ENCODE peak calls at places on chromosome 10, in four cellular contexts. V is psoas muscle, R is GM23248, Q is sigmoid colon. Z is an unnamed sample. For H3K27me3, the result is how much of the 10 kb centered on the place peaks cover.

GRCh38 chr10:103761075-103761920 is 94.1 kb downstream of the SH3PXD2A start:
- DNase-seq in V (no peak), R (no peak), Q (no peak), Z (no peak)

GRCh38 chr10:85558533-85558932 is 808.1 kb downstream of the GRID1 start:
- DNase-seq in V (no peak), R (no peak), Q (no peak), Z (no peak)

GRCh38 chr10:61943699-61944444 is 42.4 kb downstream of the ARID5B start:
- DNase-seq in V (no peak), R (peak), Q (no peak), Z (no peak)

GRCh38 chr10:72186213-72186612 is 29.6 kb upstream of the ANAPC16 start:
- DNase-seq in V (no peak), R (peak), Q (no peak), Z (no peak)

GRCh38 chr10:62738916-62739315 is 65.6 kb upstream of the ADO start:
- DNase-seq in V (no peak), R (peak), Q (no peak), Z (no peak)

GRCh38 chr10:119263966-119264621 is 56.7 kb downstream of the GRK5 start:
- DNase-seq in V (no peak), R (peak), Q (no peak), Z (no peak)

GRCh38 chr10:114043532-114044250 is at the start of gene ADRB1:
- DNase-seq in V (peak), R (peak), Q (peak), Z (peak)

GRCh38 chr10:114654829-114655575 is 3.1 kb downstream of the ABLIM1 start:
- DNase-seq in V (no peak), R (no peak), Q (no peak), Z (no peak)

GRCh38 chr10:78973901-78974408 is 94.8 kb upstream of the ZMIZ1 start:
- DNase-seq in V (peak), R (peak), Q (peak), Z (peak)

GRCh38 chr10:130190065-130190736 is 54.0 kb downstream of the GLRX3 start:
- DNase-seq in V (peak), R (peak), Q (peak), Z (peak)

GRCh38 chr10:123158682-123159081 is 4.5 kb downstream of the BUB3 start:
- DNase-seq in V (no peak), R (no peak), Q (no peak), Z (no peak)

GRCh38 chr10:3527144-3527543 is 257.9 kb downstream of the KLF6 start:
- DNase-seq in V (no peak), R (peak), Q (no peak), Z (no peak)

GRCh38 chr10:3526721-3527120 is 258.3 kb downstream of the KLF6 start:
- DNase-seq in V (no peak), R (peak), Q (no peak), Z (no peak)

GRCh38 chr10:3525832-3526449 is 259.1 kb downstream of the KLF6 start:
- DNase-seq in V (peak), R (peak), Q (peak), Z (no peak)

GRCh38 chr10:3523309-3524050 is 261.5 kb downstream of the KLF6 start:
- DNase-seq in V (no peak), R (no peak), Q (no peak), Z (no peak)

GRCh38 chr10:3524086-3524960 is 260.7 kb downstream of the KLF6 start:
- DNase-seq in V (no peak), R (no peak), Q (no peak), Z (no peak)
- H3K27ac ChIP-seq in V (no peak), R (no peak), Q (no peak), Z (no peak)

GRCh38 chr10:75390178-75390577 is 11.4 kb downstream of the ZNF503 start:
- DNase-seq in V (no peak), R (no peak), Q (no peak), Z (no peak)

GRCh38 chr10:75392271-75392670 is 9.3 kb downstream of the ZNF503 start:
- DNase-seq in V (no peak), R (no peak), Q (no peak), Z (no peak)

GRCh38 chr10:75392744-75393143 is 8.8 kb downstream of the ZNF503 start:
- DNase-seq in V (no peak), R (no peak), Q (no peak), Z (no peak)

GRCh38 chr10:75386128-75386527 is 15.4 kb downstream of the ZNF503 start:
- DNase-seq in V (no peak), R (no peak), Q (no peak), Z (no peak)

GRCh38 chr10:75388082-75388481 is 13.5 kb downstream of the ZNF503 start:
- DNase-seq in V (no peak), R (no peak), Q (no peak), Z (no peak)
- H3K27me3 ChIP-seq in V (under half), R (under half), Q (under half), Z (under half)

GRCh38 chr10:86670876-86671275 is 2.6 kb downstream of the LDB3 start:
- DNase-seq in V (no peak), R (no peak), Q (no peak), Z (no peak)
- H3K4me3 ChIP-seq in V (peak), R (no peak), Q (peak), Z (no peak)

DNA sequence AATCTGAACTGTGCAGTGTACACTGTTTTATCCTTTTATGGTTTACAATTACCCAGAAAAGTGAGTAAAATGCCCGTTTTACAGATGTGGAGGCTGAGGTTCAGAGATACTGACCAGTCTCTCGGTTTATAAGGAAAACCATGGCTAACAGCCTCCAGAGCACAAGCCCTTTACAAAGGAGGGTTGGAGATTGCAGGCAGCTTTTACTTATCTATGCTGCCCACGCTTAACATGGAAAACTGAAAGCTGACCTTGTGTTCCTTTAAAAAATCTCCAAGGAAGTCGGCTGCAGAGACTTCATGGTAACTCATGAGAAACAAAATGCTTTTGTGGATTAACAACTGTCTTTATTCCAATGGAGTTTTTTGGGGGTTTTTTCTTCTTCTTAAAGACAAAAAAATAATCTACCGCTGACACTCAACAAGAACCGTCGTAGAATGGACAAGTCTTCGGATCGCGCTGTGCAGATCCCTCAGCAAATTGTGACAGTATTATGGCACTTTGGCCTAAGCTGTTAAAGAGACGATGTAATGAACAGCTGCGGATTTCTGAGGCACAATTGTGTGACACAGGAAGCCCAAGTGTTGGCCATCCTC is 652 bp upstream of the SLF2 start:
- DNase-seq in V (no peak), R (peak), Q (no peak), Z (no peak)
- H3K27ac ChIP-seq in V (peak), R (peak), Q (peak), Z (peak)

DNA sequence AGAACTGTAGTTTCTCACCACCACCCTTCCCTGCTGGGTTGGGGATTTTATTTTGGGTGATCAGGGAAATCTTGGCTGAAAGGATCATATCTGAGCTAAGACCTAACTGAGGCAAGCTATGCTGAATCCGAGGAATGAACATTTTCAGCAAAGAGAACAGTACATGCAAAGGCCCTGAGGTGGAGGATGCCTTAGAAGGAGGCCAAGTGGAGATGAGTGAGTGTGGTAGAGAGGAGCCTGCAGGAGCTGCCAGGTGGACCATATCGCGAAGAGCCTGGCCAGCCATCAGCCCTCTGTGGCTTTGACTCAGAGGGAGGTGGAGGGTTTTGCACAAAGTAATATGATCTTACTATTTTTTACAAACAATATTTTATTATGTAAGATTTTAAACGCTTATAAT is 1.6 kb upstream of the RASGEF1A start:
- DNase-seq in V (no peak), R (no peak), Q (no peak), Z (no peak)
- H3K27me3 ChIP-seq in V (half or more), R (half or more), Q (under half), Z (half or more)

GRCh38 chr10:95260397-95260881 is 30.4 kb downstream of the PDLIM1 start:
- DNase-seq in V (no peak), R (peak), Q (no peak), Z (no peak)

GRCh38 chr10:95263864-95264226 is 27.0 kb downstream of the PDLIM1 start:
- DNase-seq in V (no peak), R (no peak), Q (no peak), Z (no peak)

GRCh38 chr10:95261926-95262325 is 28.9 kb downstream of the PDLIM1 start:
- DNase-seq in V (no peak), R (no peak), Q (no peak), Z (no peak)

GRCh38 chr10:95262763-95263518 is 27.9 kb downstream of the PDLIM1 start:
- DNase-seq in V (no peak), R (no peak), Q (no peak), Z (no peak)

DNA sequence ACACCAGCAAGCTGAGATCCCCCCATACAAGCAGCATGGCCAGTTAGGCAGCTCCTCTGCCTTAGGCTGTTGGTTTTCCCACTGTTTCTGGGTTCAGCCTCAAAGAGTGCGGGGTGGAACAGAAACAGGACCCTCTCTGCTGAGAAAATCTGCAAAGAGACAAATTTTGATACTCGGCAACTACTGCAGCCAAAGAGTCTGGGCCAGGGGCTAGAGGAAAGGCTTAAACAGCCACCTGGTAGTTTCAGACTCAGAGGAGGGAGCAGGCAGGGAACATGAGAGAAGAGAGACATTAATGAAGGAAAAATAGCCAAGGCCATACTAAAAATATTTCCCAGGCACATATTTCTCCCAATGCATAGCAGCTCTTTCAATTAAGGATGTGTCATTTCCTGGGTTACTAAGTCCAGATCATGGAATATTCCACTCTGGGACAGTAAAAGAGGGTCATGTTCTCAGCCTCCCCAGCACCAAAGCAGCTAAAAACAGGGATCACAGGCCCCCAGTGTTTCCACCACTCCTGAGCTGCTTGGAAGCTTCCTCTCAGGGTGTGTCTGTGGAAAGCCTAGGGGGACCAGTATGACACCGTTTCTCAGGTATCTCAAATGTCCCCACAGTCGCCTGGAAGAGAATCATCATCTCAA is 29.8 kb downstream of the PDLIM1 start:
- DNase-seq in V (no peak), R (peak), Q (no peak), Z (no peak)
- H3K4me3 ChIP-seq in V (no peak), R (peak), Q (no peak), Z (no peak)

GRCh38 chr10:21498416-21498815 is 27.1 kb downstream of the SKIDA1 start:
- DNase-seq in V (no peak), R (no peak), Q (no peak), Z (no peak)

GRCh38 chr10:21497177-21497807 is 28.2 kb downstream of the SKIDA1 start:
- DNase-seq in V (peak), R (peak), Q (peak), Z (peak)

GRCh38 chr10:21495686-21496284 is 29.7 kb downstream of the SKIDA1 start:
- DNase-seq in V (peak), R (peak), Q (peak), Z (peak)

GRCh38 chr10:21495002-21495685 is 30.3 kb downstream of the SKIDA1 start:
- DNase-seq in V (no peak), R (no peak), Q (no peak), Z (no peak)

DNA sequence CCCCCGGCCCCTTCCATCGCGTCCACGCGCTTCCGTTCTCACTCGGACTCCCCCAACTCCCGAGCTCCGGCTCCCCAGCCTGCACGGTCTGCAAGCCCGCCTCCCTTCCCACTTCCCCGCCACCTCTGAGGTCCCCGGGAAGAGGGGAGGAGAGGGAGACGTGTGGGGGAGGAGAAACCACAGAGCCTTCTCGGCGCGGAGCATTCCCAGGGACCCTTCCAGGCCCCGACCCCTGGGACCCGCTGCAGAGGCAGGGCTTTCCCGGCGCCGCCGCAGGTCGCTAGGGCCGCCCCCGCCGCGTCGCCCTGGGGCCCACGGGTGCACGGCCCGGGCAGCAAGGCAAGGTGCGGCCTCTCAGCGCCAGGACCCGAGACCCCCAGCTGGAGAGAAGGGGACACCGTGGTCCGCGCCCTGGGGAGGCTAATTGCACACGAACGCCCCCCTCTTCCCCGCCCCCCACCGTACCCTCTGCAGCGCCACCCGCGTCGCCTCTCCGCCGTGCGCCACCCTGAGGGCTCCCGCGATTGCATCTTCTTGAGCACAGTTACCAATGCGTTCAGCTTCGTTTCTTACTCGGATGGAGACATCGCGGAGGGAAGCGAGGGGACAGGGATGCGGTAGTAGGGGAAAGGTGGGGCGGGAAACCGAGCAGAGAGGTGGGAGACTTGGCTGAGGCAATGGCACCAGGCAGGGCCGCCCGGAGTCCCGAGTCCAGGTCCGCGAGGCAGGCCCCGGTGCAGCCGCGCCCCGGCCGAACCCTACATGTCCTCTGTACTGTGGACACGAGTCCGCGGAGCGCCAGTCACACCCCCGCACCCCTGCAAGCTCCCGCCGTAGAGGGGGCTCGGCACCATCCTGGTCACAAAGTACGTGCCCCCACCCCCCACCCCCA is 29.0 kb downstream of the SKIDA1 start:
- DNase-seq in V (peak), R (peak), Q (peak), Z (peak)
- H3K27ac ChIP-seq in V (peak), R (no peak), Q (peak), Z (peak)

GRCh38 chr10:5806745-5807144 is 6.5 kb downstream of the GDI2 start:
- DNase-seq in V (no peak), R (no peak), Q (no peak), Z (no peak)
- H3K27me3 ChIP-seq in V (under half), R (under half), Q (under half), Z (under half)